ENCODE peak calls at places on chromosome 17, in eight cellular contexts. One of them, this sample, is unnamed. For H3K9me3, the result is how much of the 10 kb centered on the place peaks cover.

GRCh38 chr17:68033636-68034451 is 1.7 kb upstream of the KPNA2 start:
- DNase-seq in lung: no peak
- DNase-seq in gastrocnemius medialis: no peak
- DNase-seq in WERI-Rb-1: no peak
- DNase-seq in CD4-positive, CD25-positive, alpha-beta regulatory T cell: no peak
- DNase-seq in AG04450: no peak
- DNase-seq in Peyer's patch: no peak
- DNase-seq in GM23248: peak
- DNase-seq in this sample: no peak

GRCh38 chr17:74192950-74193781 is 10.3 kb upstream of the RPL38 start:
- DNase-seq in gastrocnemius medialis: peak
- DNase-seq in AG04450: no peak
- DNase-seq in lung: no peak
- DNase-seq in WERI-Rb-1: peak
- DNase-seq in GM23248: no peak
- DNase-seq in Peyer's patch: peak
- DNase-seq in CD4-positive, CD25-positive, alpha-beta regulatory T cell: no peak
- DNase-seq in this sample: no peak

GRCh38 chr17:80898706-80899105 is 92.9 kb upstream of the CHMP6 start:
- DNase-seq in Peyer's patch: no peak
- DNase-seq in lung: no peak
- DNase-seq in AG04450: no peak
- DNase-seq in GM23248: no peak
- DNase-seq in gastrocnemius medialis: no peak
- DNase-seq in CD4-positive, CD25-positive, alpha-beta regulatory T cell: no peak
- DNase-seq in WERI-Rb-1: no peak
- DNase-seq in this sample: no peak

GRCh38 chr17:44222112-44222869 is 2.8 kb upstream of the UBTF start:
- DNase-seq in lung: peak
- DNase-seq in Peyer's patch: peak
- DNase-seq in WERI-Rb-1: peak
- DNase-seq in CD4-positive, CD25-positive, alpha-beta regulatory T cell: peak
- DNase-seq in gastrocnemius medialis: peak
- DNase-seq in AG04450: no peak
- DNase-seq in GM23248: peak
- DNase-seq in this sample: peak

GRCh38 chr17:41717408-41718286 is 5.5 kb downstream of the GAST start:
- DNase-seq in gastrocnemius medialis: no peak
- DNase-seq in CD4-positive, CD25-positive, alpha-beta regulatory T cell: peak
- DNase-seq in AG04450: no peak
- DNase-seq in WERI-Rb-1: no peak
- DNase-seq in GM23248: peak
- DNase-seq in Peyer's patch: no peak
- DNase-seq in lung: no peak
- DNase-seq in this sample: no peak

GRCh38 chr17:18182978-18183333 is 672 bp upstream of the ALKBH5 start:
- DNase-seq in GM23248: peak
- DNase-seq in Peyer's patch: peak
- DNase-seq in CD4-positive, CD25-positive, alpha-beta regulatory T cell: no peak
- DNase-seq in lung: peak
- DNase-seq in WERI-Rb-1: peak
- DNase-seq in AG04450: peak
- DNase-seq in gastrocnemius medialis: peak
- DNase-seq in this sample: peak

GRCh38 chr17:39062846-39063680 is 88.4 kb downstream of the PLXDC1 start:
- DNase-seq in WERI-Rb-1: no peak
- DNase-seq in AG04450: no peak
- DNase-seq in gastrocnemius medialis: no peak
- DNase-seq in CD4-positive, CD25-positive, alpha-beta regulatory T cell: no peak
- DNase-seq in lung: no peak
- DNase-seq in GM23248: peak
- DNase-seq in Peyer's patch: no peak
- DNase-seq in this sample: no peak

GRCh38 chr17:44829558-44830358 is at the start of gene GJC1:
- DNase-seq in AG04450: no peak
- DNase-seq in gastrocnemius medialis: no peak
- DNase-seq in Peyer's patch: no peak
- DNase-seq in CD4-positive, CD25-positive, alpha-beta regulatory T cell: no peak
- DNase-seq in GM23248: peak
- DNase-seq in WERI-Rb-1: peak
- DNase-seq in lung: no peak
- DNase-seq in this sample: no peak

GRCh38 chr17:67358612-67359011 is 7.8 kb downstream of the PSMD12 start:
- DNase-seq in Peyer's patch: no peak
- DNase-seq in lung: no peak
- DNase-seq in CD4-positive, CD25-positive, alpha-beta regulatory T cell: no peak
- DNase-seq in gastrocnemius medialis: no peak
- DNase-seq in WERI-Rb-1: no peak
- DNase-seq in AG04450: no peak
- DNase-seq in GM23248: peak
- DNase-seq in this sample: no peak

GRCh38 chr17:73007447-73007846 is 85.0 kb downstream of the SLC39A11 start:
- DNase-seq in gastrocnemius medialis: no peak
- DNase-seq in AG04450: no peak
- DNase-seq in Peyer's patch: no peak
- DNase-seq in GM23248: peak
- DNase-seq in WERI-Rb-1: no peak
- DNase-seq in CD4-positive, CD25-positive, alpha-beta regulatory T cell: no peak
- DNase-seq in lung: no peak
- DNase-seq in this sample: no peak

DNA sequence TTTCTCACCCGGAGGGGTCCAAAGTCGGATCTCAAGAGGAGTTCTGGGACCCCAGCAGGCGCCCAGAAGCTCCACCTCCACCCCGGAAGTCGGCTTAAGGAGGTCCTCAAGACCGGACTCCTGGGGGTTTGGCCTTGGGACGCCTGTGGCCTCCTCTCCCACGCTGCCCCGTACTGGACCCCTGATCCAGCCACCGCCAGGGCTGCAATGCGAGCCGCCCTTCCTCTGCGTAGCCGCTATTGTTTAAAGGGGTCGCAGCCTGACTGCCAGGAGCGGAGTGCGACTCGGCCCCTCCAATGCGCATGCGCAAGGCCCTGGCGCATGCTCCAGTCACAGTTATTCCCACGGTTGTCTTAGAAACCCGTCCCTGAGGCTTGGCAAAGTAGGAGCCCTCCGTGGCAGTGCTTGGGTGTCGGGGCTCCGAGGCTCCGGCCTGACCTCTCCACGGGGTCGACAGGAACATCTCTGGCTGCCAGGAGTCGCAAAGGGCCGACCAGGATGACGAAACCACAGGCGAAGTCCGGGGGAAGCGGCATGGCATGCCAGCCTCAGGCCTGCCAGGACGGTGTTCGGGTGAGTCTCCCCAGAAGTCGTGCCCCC is 719.0 kb downstream of the KCNJ18 start:
- DNase-seq in GM23248: no peak
- DNase-seq in AG04450: no peak
- DNase-seq in Peyer's patch: no peak
- DNase-seq in lung: no peak
- DNase-seq in CD4-positive, CD25-positive, alpha-beta regulatory T cell: no peak
- DNase-seq in gastrocnemius medialis: no peak
- DNase-seq in WERI-Rb-1: no peak
- DNase-seq in this sample: no peak
- H3K9me3 ChIP-seq in GM23248: under half
- H3K9me3 ChIP-seq in AG04450: under half
- H3K9me3 ChIP-seq in Peyer's patch: under half
- H3K9me3 ChIP-seq in lung: under half
- H3K9me3 ChIP-seq in CD4-positive, CD25-positive, alpha-beta regulatory T cell: under half
- H3K9me3 ChIP-seq in gastrocnemius medialis: under half
- H3K9me3 ChIP-seq in WERI-Rb-1: under half
- H3K9me3 ChIP-seq in this sample: under half

GRCh38 chr17:70314506-70314905 is 145.2 kb downstream of the KCNJ2 start:
- DNase-seq in lung: no peak
- DNase-seq in AG04450: no peak
- DNase-seq in CD4-positive, CD25-positive, alpha-beta regulatory T cell: no peak
- DNase-seq in WERI-Rb-1: no peak
- DNase-seq in GM23248: no peak
- DNase-seq in Peyer's patch: no peak
- DNase-seq in gastrocnemius medialis: no peak
- DNase-seq in this sample: no peak

GRCh38 chr17:70313450-70313849 is 144.1 kb downstream of the KCNJ2 start:
- DNase-seq in GM23248: peak
- DNase-seq in lung: no peak
- DNase-seq in CD4-positive, CD25-positive, alpha-beta regulatory T cell: no peak
- DNase-seq in gastrocnemius medialis: no peak
- DNase-seq in AG04450: no peak
- DNase-seq in Peyer's patch: no peak
- DNase-seq in WERI-Rb-1: no peak
- DNase-seq in this sample: no peak

GRCh38 chr17:70313031-70313430 is 143.7 kb downstream of the KCNJ2 start:
- DNase-seq in WERI-Rb-1: no peak
- DNase-seq in Peyer's patch: no peak
- DNase-seq in AG04450: no peak
- DNase-seq in CD4-positive, CD25-positive, alpha-beta regulatory T cell: no peak
- DNase-seq in gastrocnemius medialis: no peak
- DNase-seq in lung: no peak
- DNase-seq in GM23248: peak
- DNase-seq in this sample: no peak

GRCh38 chr17:70317416-70317815 is 148.1 kb downstream of the KCNJ2 start:
- DNase-seq in AG04450: no peak
- DNase-seq in GM23248: no peak
- DNase-seq in lung: no peak
- DNase-seq in gastrocnemius medialis: no peak
- DNase-seq in CD4-positive, CD25-positive, alpha-beta regulatory T cell: no peak
- DNase-seq in Peyer's patch: no peak
- DNase-seq in WERI-Rb-1: no peak
- DNase-seq in this sample: no peak

GRCh38 chr17:70314096-70314495 is 144.8 kb downstream of the KCNJ2 start:
- DNase-seq in AG04450: peak
- DNase-seq in gastrocnemius medialis: no peak
- DNase-seq in WERI-Rb-1: no peak
- DNase-seq in lung: no peak
- DNase-seq in CD4-positive, CD25-positive, alpha-beta regulatory T cell: no peak
- DNase-seq in Peyer's patch: no peak
- DNase-seq in GM23248: peak
- DNase-seq in this sample: no peak
- H3K9me3 ChIP-seq in AG04450: under half
- H3K9me3 ChIP-seq in gastrocnemius medialis: under half
- H3K9me3 ChIP-seq in WERI-Rb-1: under half
- H3K9me3 ChIP-seq in lung: under half
- H3K9me3 ChIP-seq in CD4-positive, CD25-positive, alpha-beta regulatory T cell: under half
- H3K9me3 ChIP-seq in Peyer's patch: under half
- H3K9me3 ChIP-seq in GM23248: under half
- H3K9me3 ChIP-seq in this sample: under half

DNA sequence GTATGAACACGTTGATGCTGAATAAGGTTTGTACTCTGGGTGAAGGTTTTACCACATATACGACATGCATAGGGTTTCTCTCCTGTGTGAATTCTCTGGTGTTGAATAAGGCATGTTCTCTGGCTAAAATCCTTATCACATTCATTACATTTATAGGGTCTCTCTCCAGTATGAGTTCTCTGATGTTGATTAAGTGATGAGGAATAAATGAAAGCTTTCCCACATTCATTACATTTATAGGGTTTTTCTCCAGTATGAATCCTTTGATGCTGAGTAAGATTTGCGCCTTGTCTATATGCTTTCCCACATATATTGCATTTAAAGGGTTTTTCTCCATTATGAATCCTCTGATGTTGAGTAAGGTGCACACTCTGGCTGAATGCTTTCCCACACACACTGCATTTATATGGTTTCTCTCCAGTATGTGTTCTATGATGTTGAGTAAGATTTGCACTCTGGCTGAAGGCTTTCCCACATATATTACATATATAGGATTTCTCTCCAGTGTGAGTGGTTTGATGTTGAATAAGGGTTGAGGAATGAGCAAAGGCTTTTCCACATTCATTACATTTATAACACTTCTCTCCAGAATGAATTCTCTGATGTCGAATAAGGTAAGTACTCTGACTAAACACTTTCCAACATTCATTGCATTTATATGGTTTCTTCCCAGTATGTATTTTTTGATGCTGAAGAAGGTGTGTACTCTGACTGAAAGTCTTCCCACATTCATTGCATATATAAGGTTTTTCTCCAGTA is 16.9 kb downstream of the ZNF287 start:
- DNase-seq in CD4-positive, CD25-positive, alpha-beta regulatory T cell: no peak
- DNase-seq in lung: no peak
- DNase-seq in gastrocnemius medialis: no peak
- DNase-seq in Peyer's patch: no peak
- DNase-seq in WERI-Rb-1: no peak
- DNase-seq in AG04450: no peak
- DNase-seq in GM23248: no peak
- DNase-seq in this sample: no peak
- H3K9me3 ChIP-seq in CD4-positive, CD25-positive, alpha-beta regulatory T cell: half or more
- H3K9me3 ChIP-seq in lung: under half
- H3K9me3 ChIP-seq in gastrocnemius medialis: under half
- H3K9me3 ChIP-seq in Peyer's patch: under half
- H3K9me3 ChIP-seq in WERI-Rb-1: under half
- H3K9me3 ChIP-seq in AG04450: under half
- H3K9me3 ChIP-seq in GM23248: under half
- H3K9me3 ChIP-seq in this sample: half or more

GRCh38 chr17:27065588-27065987 is 228.3 kb upstream of the WSB1 start:
- DNase-seq in CD4-positive, CD25-positive, alpha-beta regulatory T cell: no peak
- DNase-seq in WERI-Rb-1: no peak
- DNase-seq in lung: no peak
- DNase-seq in Peyer's patch: no peak
- DNase-seq in AG04450: no peak
- DNase-seq in gastrocnemius medialis: no peak
- DNase-seq in GM23248: no peak
- DNase-seq in this sample: no peak
- H3K9me3 ChIP-seq in CD4-positive, CD25-positive, alpha-beta regulatory T cell: under half
- H3K9me3 ChIP-seq in WERI-Rb-1: under half
- H3K9me3 ChIP-seq in lung: under half
- H3K9me3 ChIP-seq in Peyer's patch: under half
- H3K9me3 ChIP-seq in AG04450: under half
- H3K9me3 ChIP-seq in gastrocnemius medialis: under half
- H3K9me3 ChIP-seq in GM23248: under half
- H3K9me3 ChIP-seq in this sample: under half

GRCh38 chr17:52546493-52546892 is 388.0 kb upstream of the CA10 start:
- DNase-seq in gastrocnemius medialis: no peak
- DNase-seq in Peyer's patch: no peak
- DNase-seq in WERI-Rb-1: no peak
- DNase-seq in AG04450: no peak
- DNase-seq in CD4-positive, CD25-positive, alpha-beta regulatory T cell: no peak
- DNase-seq in lung: no peak
- DNase-seq in GM23248: no peak
- DNase-seq in this sample: no peak
- H3K9me3 ChIP-seq in gastrocnemius medialis: under half
- H3K9me3 ChIP-seq in Peyer's patch: under half
- H3K9me3 ChIP-seq in WERI-Rb-1: under half
- H3K9me3 ChIP-seq in AG04450: under half
- H3K9me3 ChIP-seq in CD4-positive, CD25-positive, alpha-beta regulatory T cell: under half
- H3K9me3 ChIP-seq in lung: under half
- H3K9me3 ChIP-seq in GM23248: under half
- H3K9me3 ChIP-seq in this sample: under half

DNA sequence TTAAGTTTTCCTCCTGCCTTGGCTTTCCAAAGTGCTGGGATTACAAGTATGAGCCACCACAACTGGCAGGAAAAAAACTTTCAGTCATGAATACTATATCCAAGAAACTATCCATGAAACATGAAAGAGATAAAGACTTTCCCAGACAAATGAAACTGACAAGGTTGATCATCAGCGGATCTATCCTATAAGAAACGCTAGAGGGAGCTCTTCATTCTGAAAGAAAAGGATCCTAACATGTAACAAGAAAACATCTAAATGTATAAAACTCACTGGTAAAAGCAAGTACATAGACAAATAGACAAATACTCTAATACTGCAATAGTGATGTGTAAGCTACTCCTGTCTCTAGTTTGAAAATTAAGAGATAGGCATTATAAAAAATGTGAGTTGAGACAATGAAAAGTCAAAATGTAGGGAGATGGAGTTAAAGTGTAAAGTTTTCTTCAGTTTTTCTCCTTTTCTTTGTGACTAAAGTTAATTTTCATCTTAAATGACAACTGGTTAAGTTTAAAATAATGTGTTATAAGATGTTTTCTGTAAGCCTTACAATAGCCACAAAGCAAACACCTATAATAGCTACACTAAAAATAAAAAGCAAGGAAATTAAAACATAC is 79.6 kb upstream of the TEKT1 start:
- DNase-seq in AG04450: no peak
- DNase-seq in GM23248: peak
- DNase-seq in WERI-Rb-1: no peak
- DNase-seq in gastrocnemius medialis: no peak
- DNase-seq in CD4-positive, CD25-positive, alpha-beta regulatory T cell: peak
- DNase-seq in Peyer's patch: no peak
- DNase-seq in lung: no peak
- DNase-seq in this sample: no peak
- H3K9me3 ChIP-seq in AG04450: under half
- H3K9me3 ChIP-seq in GM23248: under half
- H3K9me3 ChIP-seq in WERI-Rb-1: under half
- H3K9me3 ChIP-seq in gastrocnemius medialis: under half
- H3K9me3 ChIP-seq in CD4-positive, CD25-positive, alpha-beta regulatory T cell: under half
- H3K9me3 ChIP-seq in Peyer's patch: under half
- H3K9me3 ChIP-seq in lung: under half
- H3K9me3 ChIP-seq in this sample: under half

This sample was measured in tibial nerve.